ENCODE peak calls at places on chromosomes 7 and 10, in four cellular contexts. L is fibroblast of pulmonary artery, W is PC-9, X is cardiac muscle cell. U is an unnamed sample.

GRCh38 chr10:50600286-50600685 is 23.5 kb downstream of the SGMS1 start:
- DNase-seq in L (no peak), X (no peak), W (peak), U (no peak)

GRCh38 chr7:142711722-142712616 is 37.3 kb upstream of the PRSS1 start:
- DNase-seq in W (no peak), X (peak), L (peak), U (peak)

GRCh38 chr7:92835851-92836488 is 403 bp downstream of the CDK6 start:
- DNase-seq in L (peak), W (peak), X (peak), U (peak)

GRCh38 chr7:148022832-148023231 is 567.7 kb upstream of the C7orf33 start:
- DNase-seq in L (no peak), X (no peak), W (no peak), U (no peak)

GRCh38 chr10:844552-844951 is 87.0 kb downstream of the LARP4B start:
- DNase-seq in L (peak), X (peak), W (no peak), U (peak)

GRCh38 chr10:79483948-79484347 is 28.4 kb upstream of the EIF5AL1 start:
- DNase-seq in X (peak), L (peak), W (no peak), U (peak)

GRCh38 chr10:29257106-29257783 is 31.6 kb upstream of the LYZL1 start:
- DNase-seq in L (peak), W (peak), X (peak), U (peak)

GRCh38 chr10:103350175-103350521 is 792 bp downstream of the PCGF6 start:
- DNase-seq in W (no peak), X (no peak), L (peak), U (no peak)

GRCh38 chr7:771241-772004 is 44.3 kb upstream of the PRKAR1B start:
- DNase-seq in X (peak), L (peak), W (no peak), U (peak)

GRCh38 chr7:102818176-102818575 is 69.4 kb downstream of the FAM185A start:
- DNase-seq in W (no peak), L (no peak), X (no peak), U (no peak)

GRCh38 chr7:50595538-50596102 is 30.4 kb upstream of the DDC start:
- DNase-seq in L (peak), X (peak), W (no peak), U (peak)

GRCh38 chr7:99278180-99278579 is 5.5 kb downstream of the MYH16 start:
- DNase-seq in X (no peak), L (no peak), W (no peak), U (no peak)
- TF ChIP-seq CTCF in X (no peak), L (no peak), W (peak), U (no peak)

GRCh38 chr10:68517188-68517587 is 10.1 kb downstream of the SLC25A16 start:
- DNase-seq in W (no peak), X (no peak), L (no peak), U (no peak)

GRCh38 chr10:68516766-68517165 is 10.6 kb downstream of the SLC25A16 start:
- DNase-seq in W (no peak), L (peak), X (peak), U (peak)
- H3K4me3 ChIP-seq in W (no peak), L (no peak), X (no peak), U (no peak)

GRCh38 chr7:127349881-127350280 is 42.6 kb downstream of the ZNF800 start:
- DNase-seq in W (no peak), X (no peak), L (no peak), U (no peak)

GRCh38 chr7:127346575-127347256 is 45.8 kb downstream of the ZNF800 start:
- DNase-seq in X (no peak), W (no peak), L (no peak), U (no peak)

GRCh38 chr7:127348247-127348631 is 44.3 kb downstream of the ZNF800 start:
- DNase-seq in L (no peak), W (no peak), X (no peak), U (peak)

GRCh38 chr7:127350586-127350985 is 41.9 kb downstream of the ZNF800 start:
- DNase-seq in W (no peak), X (no peak), L (no peak), U (no peak)

DNA sequence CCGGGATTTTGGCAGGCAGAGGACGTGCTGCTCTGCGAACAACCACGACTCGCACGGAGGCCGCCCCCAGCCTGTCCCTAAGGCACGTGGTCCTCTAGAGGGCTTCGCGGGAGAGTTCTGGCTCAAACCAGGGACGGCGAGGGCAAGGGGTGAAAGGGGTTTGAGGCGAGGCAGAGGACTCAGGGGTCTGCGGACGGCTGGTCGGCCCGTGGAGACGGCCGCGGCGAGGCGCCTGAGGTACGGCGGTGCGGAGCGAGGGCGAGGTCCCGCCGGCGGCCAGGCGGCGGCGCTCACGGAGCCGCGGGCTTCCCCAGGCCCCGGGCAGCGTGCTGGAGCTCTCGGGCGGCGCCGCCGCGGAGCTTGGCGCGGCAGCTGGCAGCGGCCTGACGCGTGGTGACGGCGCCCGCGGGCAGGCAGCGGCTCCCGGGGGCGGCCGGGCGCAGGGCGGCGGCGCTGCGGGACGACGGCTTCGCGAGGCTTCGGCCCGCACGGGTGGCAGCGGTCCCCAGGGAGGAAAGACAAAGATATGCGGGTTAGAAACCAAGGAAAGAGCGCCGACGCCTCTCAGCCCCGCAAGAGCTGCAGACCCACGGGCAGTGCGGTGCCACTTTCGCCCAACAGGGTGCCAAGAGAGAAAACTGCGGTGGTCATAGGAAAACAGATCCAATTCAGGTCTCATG is 44.8 kb downstream of the ZNF800 start:
- DNase-seq in W (peak), L (peak), X (peak), U (peak)
- TF ChIP-seq CTCF in W (no peak), L (peak), X (peak), U (peak)

DNA sequence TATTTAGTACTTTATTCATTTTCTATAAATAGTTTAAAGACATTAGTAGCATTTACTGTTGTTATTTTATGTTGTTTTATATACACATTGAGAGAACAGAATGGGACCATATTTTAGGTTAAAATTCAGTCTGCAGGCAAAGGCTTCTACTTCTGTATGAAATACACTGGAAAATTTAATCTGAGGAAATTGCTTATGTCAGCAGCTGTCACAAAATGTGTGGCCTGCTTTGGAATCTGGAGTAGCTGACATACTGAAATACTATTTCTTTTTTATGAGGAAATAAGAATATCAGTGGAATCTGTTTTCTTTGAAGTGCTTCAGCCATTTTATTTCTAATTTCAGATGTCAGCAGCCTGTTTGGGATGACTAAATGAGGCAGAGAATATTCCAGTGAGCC is 266.9 kb downstream of the ARL4A start:
- DNase-seq in W (no peak), L (no peak), X (no peak), U (no peak)
- H3K4me3 ChIP-seq in W (no peak), L (no peak), X (no peak), U (no peak)

GRCh38 chr10:46787321-46787615 is 124.0 kb upstream of the PTPN20 start:
- DNase-seq in W (peak), X (peak), L (peak), U (peak)
- TF ChIP-seq CTCF in W (no peak), X (peak), L (no peak), U (peak)

GRCh38 chr10:96369890-96370574 is 11.2 kb upstream of the OPALIN start:
- DNase-seq in L (no peak), X (no peak), W (peak), U (no peak)
- H3K4me3 ChIP-seq in L (no peak), X (no peak), W (peak), U (no peak)

U was measured in astrocyte of the spinal cord.